ENCODE peak calls at places on chromosomes 2 and 18, in seven cellular contexts. One of them, this sample, is unnamed.
A peak's percentile ranks its signal among the peaks of the same experiment; 100 is the strongest.

GRCh38 chr18:72114801-72115594 is 429.1 kb downstream of the CBLN2 start:
- DNase-seq in SK-N-SH: no peak
- DNase-seq in HepG2: no peak
- DNase-seq in stomach: no peak
- DNase-seq in GM12878: no peak
- DNase-seq in transverse colon: no peak
- DNase-seq in tibial nerve: no peak
- DNase-seq in this sample: no peak

GRCh38 chr18:713135-713490 is 683 bp upstream of the ENOSF1 start:
- DNase-seq in GM12878: no peak
- DNase-seq in stomach: no peak
- DNase-seq in transverse colon: peak; percentile 12
- DNase-seq in SK-N-SH: no peak
- DNase-seq in HepG2: no peak
- DNase-seq in tibial nerve: no peak
- DNase-seq in this sample: no peak

GRCh38 chr2:9909106-9909505 is 42.4 kb upstream of the GRHL1 start:
- DNase-seq in HepG2: no peak
- DNase-seq in stomach: no peak
- DNase-seq in SK-N-SH: no peak
- DNase-seq in GM12878: no peak
- DNase-seq in tibial nerve: no peak
- DNase-seq in transverse colon: no peak
- DNase-seq in this sample: no peak

GRCh38 chr2:9170458-9171130 is 36.0 kb upstream of the ASAP2 start:
- DNase-seq in SK-N-SH: no peak
- DNase-seq in tibial nerve: no peak
- DNase-seq in transverse colon: peak; percentile 61
- DNase-seq in stomach: no peak
- DNase-seq in GM12878: no peak
- DNase-seq in HepG2: no peak
- DNase-seq in this sample: no peak

GRCh38 chr2:138948070-138948539 is 167.9 kb upstream of the NXPH2 start:
- DNase-seq in stomach: no peak
- DNase-seq in tibial nerve: peak; percentile 13
- DNase-seq in GM12878: no peak
- DNase-seq in SK-N-SH: no peak
- DNase-seq in transverse colon: no peak
- DNase-seq in HepG2: no peak
- DNase-seq in this sample: no peak

GRCh38 chr2:218621007-218621406 is 13.3 kb downstream of the PLCD4 start:
- DNase-seq in tibial nerve: no peak
- DNase-seq in transverse colon: no peak
- DNase-seq in GM12878: no peak
- DNase-seq in HepG2: no peak
- DNase-seq in stomach: no peak
- DNase-seq in SK-N-SH: no peak
- DNase-seq in this sample: no peak

GRCh38 chr18:35749701-35750100 is 168.2 kb downstream of the GALNT1 start:
- DNase-seq in stomach: no peak
- DNase-seq in transverse colon: no peak
- DNase-seq in tibial nerve: no peak
- DNase-seq in HepG2: no peak
- DNase-seq in SK-N-SH: no peak
- DNase-seq in GM12878: no peak
- DNase-seq in this sample: no peak

GRCh38 chr2:101560780-101561315 is 85.9 kb upstream of the RFX8 start:
- DNase-seq in transverse colon: no peak
- DNase-seq in GM12878: no peak
- DNase-seq in stomach: no peak
- DNase-seq in HepG2: no peak
- DNase-seq in tibial nerve: no peak
- DNase-seq in SK-N-SH: no peak
- DNase-seq in this sample: no peak

GRCh38 chr2:157898591-157898996 is 22.5 kb upstream of the ACVR1 start:
- DNase-seq in HepG2: no peak
- DNase-seq in transverse colon: no peak
- DNase-seq in tibial nerve: no peak
- DNase-seq in stomach: peak; percentile 40
- DNase-seq in GM12878: no peak
- DNase-seq in SK-N-SH: no peak
- DNase-seq in this sample: no peak

GRCh38 chr2:117401582-117401981 is 412.9 kb upstream of the DDX18 start:
- DNase-seq in transverse colon: no peak
- DNase-seq in tibial nerve: no peak
- DNase-seq in stomach: no peak
- DNase-seq in HepG2: no peak
- DNase-seq in GM12878: no peak
- DNase-seq in SK-N-SH: no peak
- DNase-seq in this sample: no peak

GRCh38 chr2:37767051-37767450 is 95.6 kb upstream of the CDC42EP3 start:
- DNase-seq in SK-N-SH: no peak
- DNase-seq in stomach: no peak
- DNase-seq in HepG2: no peak
- DNase-seq in tibial nerve: no peak
- DNase-seq in transverse colon: no peak
- DNase-seq in GM12878: no peak
- DNase-seq in this sample: no peak

GRCh38 chr2:174563530-174564282 is 33.9 kb downstream of the WIPF1 start:
- DNase-seq in HepG2: no peak
- DNase-seq in stomach: no peak
- DNase-seq in SK-N-SH: no peak
- DNase-seq in GM12878: no peak
- DNase-seq in tibial nerve: no peak
- DNase-seq in transverse colon: no peak
- DNase-seq in this sample: no peak

GRCh38 chr2:174634130-174635014 is 36.8 kb upstream of the WIPF1 start:
- DNase-seq in HepG2: no peak
- DNase-seq in stomach: no peak
- DNase-seq in transverse colon: peak; percentile 26
- DNase-seq in GM12878: peak; percentile 65
- DNase-seq in SK-N-SH: no peak
- DNase-seq in tibial nerve: no peak
- DNase-seq in this sample: no peak

GRCh38 chr2:12057436-12058166 is 311.2 kb downstream of the LPIN1 start:
- DNase-seq in HepG2: no peak
- DNase-seq in stomach: no peak
- DNase-seq in tibial nerve: no peak
- DNase-seq in SK-N-SH: no peak
- DNase-seq in GM12878: peak; percentile 89
- DNase-seq in transverse colon: peak; percentile 41
- DNase-seq in this sample: no peak

GRCh38 chr2:240986787-240987411 is 11.5 kb upstream of the SNED1 start:
- DNase-seq in stomach: no peak
- DNase-seq in transverse colon: peak; percentile 28
- DNase-seq in GM12878: no peak
- DNase-seq in HepG2: no peak
- DNase-seq in tibial nerve: peak; percentile 61
- DNase-seq in SK-N-SH: peak; percentile 70
- DNase-seq in this sample: peak; percentile 91

GRCh38 chr18:54119524-54120019 is 104.9 kb downstream of the MBD2 start:
- DNase-seq in stomach: no peak
- DNase-seq in transverse colon: no peak
- DNase-seq in GM12878: peak; percentile 59
- DNase-seq in SK-N-SH: peak; percentile 30
- DNase-seq in HepG2: peak; percentile 55
- DNase-seq in tibial nerve: no peak
- DNase-seq in this sample: no peak

GRCh38 chr2:29024882-29025430 is 43.9 kb downstream of the TOGARAM2 start:
- DNase-seq in transverse colon: no peak
- DNase-seq in stomach: no peak
- DNase-seq in GM12878: no peak
- DNase-seq in tibial nerve: no peak
- DNase-seq in SK-N-SH: no peak
- DNase-seq in HepG2: no peak
- DNase-seq in this sample: no peak

GRCh38 chr18:50190926-50191325 is 4.0 kb downstream of the MYO5B start:
- DNase-seq in GM12878: no peak
- DNase-seq in transverse colon: no peak
- DNase-seq in HepG2: no peak
- DNase-seq in tibial nerve: no peak
- DNase-seq in SK-N-SH: no peak
- DNase-seq in stomach: no peak
- DNase-seq in this sample: no peak

GRCh38 chr18:3402962-3403585 is 46.9 kb upstream of the TGIF1 start:
- DNase-seq in HepG2: no peak
- DNase-seq in transverse colon: no peak
- DNase-seq in tibial nerve: no peak
- DNase-seq in stomach: no peak
- DNase-seq in SK-N-SH: peak; percentile 28
- DNase-seq in GM12878: no peak
- DNase-seq in this sample: no peak

GRCh38 chr2:46984642-46985476 is 69.3 kb upstream of the MCFD2 start:
- DNase-seq in stomach: no peak
- DNase-seq in SK-N-SH: no peak
- DNase-seq in GM12878: peak; percentile 79
- DNase-seq in tibial nerve: peak; percentile 55
- DNase-seq in HepG2: no peak
- DNase-seq in transverse colon: peak; percentile 56
- DNase-seq in this sample: peak; percentile 89

GRCh38 chr2:166516712-166517303 is 22.8 kb upstream of the SCN7A start:
- DNase-seq in SK-N-SH: peak; percentile 26
- DNase-seq in GM12878: no peak
- DNase-seq in HepG2: peak; percentile 25
- DNase-seq in stomach: no peak
- DNase-seq in transverse colon: peak; percentile 14
- DNase-seq in tibial nerve: no peak
- DNase-seq in this sample: no peak

GRCh38 chr2:184006998-184007397 is 591.3 kb upstream of the ZNF804A start:
- DNase-seq in tibial nerve: no peak
- DNase-seq in transverse colon: peak; percentile 38
- DNase-seq in GM12878: no peak
- DNase-seq in HepG2: peak; percentile 65
- DNase-seq in SK-N-SH: no peak
- DNase-seq in stomach: no peak
- DNase-seq in this sample: no peak

GRCh38 chr2:49687873-49688272 is 533.6 kb upstream of the FSHR start:
- DNase-seq in HepG2: no peak
- DNase-seq in transverse colon: no peak
- DNase-seq in GM12878: no peak
- DNase-seq in tibial nerve: no peak
- DNase-seq in SK-N-SH: no peak
- DNase-seq in stomach: no peak
- DNase-seq in this sample: no peak

GRCh38 chr18:79476918-79477685 is 81.4 kb downstream of the NFATC1 start:
- DNase-seq in SK-N-SH: no peak
- DNase-seq in transverse colon: no peak
- DNase-seq in tibial nerve: no peak
- DNase-seq in HepG2: peak; percentile 40
- DNase-seq in stomach: no peak
- DNase-seq in GM12878: no peak
- DNase-seq in this sample: peak; percentile 32

DNA sequence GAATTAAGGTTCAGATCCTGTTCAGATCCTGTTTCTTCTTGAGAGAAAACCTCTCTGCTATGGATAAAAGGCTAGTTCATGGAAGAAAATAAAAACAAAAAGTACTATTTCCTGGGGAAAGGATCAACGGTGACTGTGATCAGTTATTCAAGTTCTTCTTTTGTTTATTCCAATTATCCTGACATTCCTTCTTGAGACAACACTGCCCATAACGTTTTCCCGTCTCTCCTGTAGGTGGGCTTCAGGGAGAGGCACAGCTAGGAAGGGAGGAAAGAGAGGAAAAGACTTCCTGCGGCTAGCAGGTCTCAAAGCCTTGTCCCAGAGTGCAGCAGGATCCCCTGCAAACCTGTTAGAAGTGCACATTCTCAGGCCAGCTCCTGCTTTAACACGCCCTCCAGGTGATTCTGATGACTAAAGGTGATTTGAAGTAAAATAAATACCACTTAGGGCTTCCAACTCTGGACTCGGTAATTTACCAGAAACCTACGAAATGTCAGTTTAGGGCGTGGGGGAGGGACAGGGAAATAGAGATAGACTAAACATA is 4.5 kb upstream of the FHL2 start:
- DNase-seq in stomach: no peak
- DNase-seq in HepG2: no peak
- DNase-seq in GM12878: no peak
- DNase-seq in tibial nerve: no peak
- DNase-seq in transverse colon: peak; percentile 48
- DNase-seq in SK-N-SH: no peak
- DNase-seq in this sample: no peak
- TF ChIP-seq EP300 in stomach: no peak
- TF ChIP-seq EP300 in HepG2: no peak
- TF ChIP-seq EP300 in GM12878: no peak
- TF ChIP-seq EP300 in tibial nerve: no peak
- TF ChIP-seq EP300 in transverse colon: no peak
- TF ChIP-seq EP300 in SK-N-SH: no peak
- TF ChIP-seq EP300 in this sample: no peak

DNA sequence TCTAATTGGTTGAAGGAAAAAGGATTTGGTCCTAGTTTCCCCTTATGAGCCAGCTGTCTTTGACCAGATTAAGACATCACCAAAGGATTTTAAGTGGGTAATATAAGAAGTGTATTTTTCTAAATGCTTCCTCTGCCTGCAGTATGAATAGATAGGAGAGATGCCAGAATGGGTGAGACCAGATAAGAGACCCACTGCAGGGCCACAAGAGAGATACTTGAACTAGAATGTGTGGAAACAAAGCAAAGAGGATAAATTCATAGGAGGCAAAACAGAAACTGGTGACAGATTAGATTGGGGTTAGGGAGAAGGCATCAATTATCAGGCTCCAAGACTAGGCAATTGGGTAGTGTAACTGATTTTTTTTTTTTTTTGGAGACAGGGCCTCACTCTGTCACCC is 1.2 kb upstream of the HDHD2 start:
- DNase-seq in tibial nerve: no peak
- DNase-seq in stomach: no peak
- DNase-seq in GM12878: no peak
- DNase-seq in SK-N-SH: peak; percentile 21
- DNase-seq in transverse colon: no peak
- DNase-seq in HepG2: no peak
- DNase-seq in this sample: no peak
- TF ChIP-seq EP300 in tibial nerve: no peak
- TF ChIP-seq EP300 in stomach: no peak
- TF ChIP-seq EP300 in GM12878: no peak
- TF ChIP-seq EP300 in SK-N-SH: no peak
- TF ChIP-seq EP300 in transverse colon: no peak
- TF ChIP-seq EP300 in HepG2: no peak
- TF ChIP-seq EP300 in this sample: no peak

DNA sequence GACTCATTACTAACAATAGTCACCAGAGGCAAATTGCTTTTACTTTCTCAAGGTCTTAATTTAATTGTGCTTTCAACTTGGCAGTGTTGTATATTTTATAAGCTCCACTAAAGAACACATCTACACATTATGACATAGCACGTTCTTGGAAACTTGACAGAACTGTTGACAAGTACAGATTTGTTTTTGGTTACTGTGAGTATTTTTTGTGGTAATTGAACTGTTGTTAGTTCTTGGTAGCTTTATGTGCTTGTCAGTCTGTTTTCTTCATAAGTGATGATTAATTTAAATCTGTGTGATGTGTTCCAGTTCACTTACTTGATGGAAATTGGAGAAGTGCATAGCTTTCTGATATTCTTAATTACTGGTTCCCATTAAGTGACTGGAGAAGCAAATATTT is 63.9 kb downstream of the COMMD1 start:
- DNase-seq in GM12878: no peak
- DNase-seq in HepG2: no peak
- DNase-seq in tibial nerve: no peak
- DNase-seq in transverse colon: no peak
- DNase-seq in stomach: no peak
- DNase-seq in SK-N-SH: no peak
- DNase-seq in this sample: no peak
- TF ChIP-seq EP300 in GM12878: no peak
- TF ChIP-seq EP300 in HepG2: no peak
- TF ChIP-seq EP300 in tibial nerve: no peak
- TF ChIP-seq EP300 in transverse colon: no peak
- TF ChIP-seq EP300 in stomach: no peak
- TF ChIP-seq EP300 in SK-N-SH: no peak
- TF ChIP-seq EP300 in this sample: no peak

GRCh38 chr2:32010670-32011565 is at the start of gene MEMO1:
- DNase-seq in stomach: peak; percentile 92
- DNase-seq in SK-N-SH: peak; percentile 98
- DNase-seq in tibial nerve: peak; percentile 79
- DNase-seq in HepG2: peak; percentile 91
- DNase-seq in transverse colon: peak; percentile 95
- DNase-seq in GM12878: peak; percentile 87
- DNase-seq in this sample: peak; percentile 94
- TF ChIP-seq EP300 in stomach: no peak
- TF ChIP-seq EP300 in SK-N-SH: peak; percentile 84
- TF ChIP-seq EP300 in tibial nerve: peak; percentile 87
- TF ChIP-seq EP300 in HepG2: peak; percentile 65
- TF ChIP-seq EP300 in transverse colon: peak; percentile 10
- TF ChIP-seq EP300 in GM12878: peak; percentile 53
- TF ChIP-seq EP300 in this sample: no peak

This sample was measured in suprapubic skin.